ENCODE peak calls at places on chromosomes 6 and 20, in four cellular contexts. L is HepG2, W is SK-N-SH, D is GM12878. X is an unnamed sample.

GRCh38 chr6:151141685-151142084 is 98.1 kb upstream of the AKAP12 start:
- DNase-seq in L (peak), W (no peak), D (no peak), X (no peak)

GRCh38 chr6:156719395-156719719 is 57.8 kb upstream of the ARID1B start:
- DNase-seq in L (no peak), W (no peak), D (no peak), X (no peak)

GRCh38 chr20:62198931-62199330 is 16.1 kb downstream of the MTG2 start:
- DNase-seq in L (no peak), W (no peak), D (no peak), X (peak)

GRCh38 chr6:138403324-138403800 is 661 bp upstream of the HEBP2 start:
- DNase-seq in L (no peak), W (peak), D (no peak), X (peak)

GRCh38 chr6:155142902-155143609 is 120.8 kb upstream of the CLDN20 start:
- DNase-seq in L (no peak), W (no peak), D (no peak), X (no peak)

GRCh38 chr6:8499540-8499939 is 64.2 kb upstream of the SLC35B3 start:
- DNase-seq in L (peak), W (peak), D (no peak), X (no peak)

GRCh38 chr20:11849976-11850670 is 67.6 kb upstream of the BTBD3 start:
- DNase-seq in L (no peak), W (no peak), D (no peak), X (no peak)

GRCh38 chr6:139536751-139537617 is 162.5 kb upstream of the CITED2 start:
- DNase-seq in L (no peak), W (no peak), D (no peak), X (no peak)

GRCh38 chr20:46308258-46309157 is at the start of gene CDH22:
- DNase-seq in L (peak), W (peak), D (no peak), X (no peak)

GRCh38 chr20:328596-329324 is 3.4 kb downstream of the SOX12 start:
- DNase-seq in L (no peak), W (no peak), D (no peak), X (no peak)

GRCh38 chr20:327946-328563 is 2.7 kb downstream of the SOX12 start:
- DNase-seq in L (no peak), W (no peak), D (no peak), X (no peak)

GRCh38 chr20:325889-326644 is 715 bp downstream of the SOX12 start:
- DNase-seq in L (peak), W (peak), D (no peak), X (peak)

GRCh38 chr20:326645-327031 is 1.3 kb downstream of the SOX12 start:
- DNase-seq in L (no peak), W (no peak), D (no peak), X (no peak)

GRCh38 chr20:327041-327945 is 1.9 kb downstream of the SOX12 start:
- DNase-seq in L (peak), W (peak), D (peak), X (peak)
- H3K27ac ChIP-seq in L (peak), W (peak), D (peak), X (peak)

DNA sequence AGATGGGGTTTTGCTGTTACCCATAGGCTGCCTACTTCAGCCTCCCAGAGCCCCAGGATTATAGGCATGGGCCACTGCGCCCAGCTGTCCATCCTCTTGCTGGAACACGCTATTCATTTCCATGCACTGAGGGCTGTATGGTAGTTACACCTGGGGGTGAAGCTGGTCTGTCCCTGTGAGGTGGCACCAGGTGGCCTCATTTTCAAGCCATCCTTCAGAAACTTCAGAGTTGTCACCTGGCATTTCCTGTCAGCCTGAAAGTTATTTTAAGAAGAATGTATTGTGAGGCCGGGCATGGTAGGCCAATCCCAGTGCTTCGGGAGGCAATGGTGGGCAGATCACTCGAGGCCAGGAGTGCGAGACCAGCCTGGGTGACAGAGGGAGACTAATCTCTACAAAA is 147.6 kb downstream of the DTNBP1 start:
- DNase-seq in L (no peak), W (no peak), D (no peak), X (no peak)
- TF ChIP-seq POLR2AphosphoS5 in L (no peak), W (no peak), D (no peak), X (no peak)

DNA sequence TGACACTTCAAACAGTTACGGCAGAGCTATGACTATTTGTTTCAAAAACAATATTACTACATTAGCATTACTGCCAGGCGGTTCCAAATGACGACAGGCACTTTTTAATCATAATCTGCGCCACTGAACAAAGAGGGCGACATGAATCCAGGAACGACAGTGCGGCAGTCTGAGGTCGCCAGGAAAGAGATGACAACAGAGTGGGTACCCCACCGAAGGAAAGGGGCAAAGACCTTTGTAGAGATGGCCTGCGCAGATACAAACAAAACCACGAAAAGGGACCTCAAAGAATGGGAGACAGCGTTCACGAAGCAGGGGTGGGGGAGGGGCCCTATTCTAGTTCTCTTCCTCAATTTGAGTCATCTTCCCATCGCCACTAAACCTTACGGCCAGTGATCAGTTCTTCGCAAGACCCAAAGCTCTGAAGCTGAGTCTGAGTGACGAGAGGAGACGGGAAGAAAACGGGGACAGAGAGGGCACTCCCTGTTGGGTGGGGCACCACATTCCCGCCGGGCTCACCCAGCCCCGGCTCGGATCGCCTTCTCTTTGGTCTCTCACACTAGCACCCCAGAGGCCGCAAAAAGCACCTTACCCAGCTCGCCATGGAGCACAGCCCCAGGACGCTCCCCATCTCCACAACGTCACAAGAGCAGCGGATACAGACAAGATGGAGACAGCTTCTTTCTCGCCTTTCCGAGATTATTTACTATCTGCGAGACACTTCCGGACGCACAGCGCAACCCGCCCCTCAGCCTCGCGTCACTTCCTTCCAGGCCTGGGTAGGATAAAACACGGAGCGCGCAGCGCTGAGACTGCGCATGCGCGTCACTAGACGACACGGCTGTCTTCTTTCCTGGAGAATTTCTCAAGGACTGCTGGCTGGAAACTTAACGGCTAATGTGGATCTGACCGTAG is at the start of gene SERINC1:
- DNase-seq in L (peak), W (peak), D (peak), X (peak)
- TF ChIP-seq EP300 in L (no peak), W (no peak), D (no peak), X (no peak)

GRCh38 chr20:41222299-41222698 is 85.0 kb downstream of the PLCG1 start:
- DNase-seq in L (no peak), W (no peak), D (no peak), X (no peak)

GRCh38 chr20:41223112-41223511 is 85.8 kb downstream of the PLCG1 start:
- DNase-seq in L (no peak), W (no peak), D (no peak), X (no peak)

GRCh38 chr20:41224281-41224680 is 86.9 kb downstream of the PLCG1 start:
- DNase-seq in L (no peak), W (no peak), D (no peak), X (no peak)

GRCh38 chr20:41221614-41222218 is 84.4 kb downstream of the PLCG1 start:
- DNase-seq in L (no peak), W (no peak), D (no peak), X (no peak)

DNA sequence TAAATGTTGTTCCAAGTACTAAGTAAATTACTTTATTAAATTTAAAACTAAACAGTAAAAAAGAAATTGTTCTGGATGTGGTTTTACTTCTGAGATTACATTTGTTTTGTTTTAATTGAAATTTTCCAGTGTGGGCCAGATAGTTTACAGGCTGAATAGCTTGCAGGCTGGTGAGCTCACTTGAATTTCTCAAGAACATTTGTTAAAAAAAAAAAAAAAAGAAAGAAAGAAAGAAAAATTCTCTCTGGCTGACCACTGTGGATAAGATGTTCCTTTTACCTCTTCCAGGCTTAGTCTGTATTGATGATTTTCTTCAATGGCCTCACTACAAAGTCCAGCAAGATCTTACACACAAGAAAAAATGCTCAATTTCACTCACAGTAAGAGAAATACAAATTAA is 85.4 kb downstream of the PLCG1 start:
- DNase-seq in L (no peak), W (no peak), D (no peak), X (no peak)
- H3K27ac ChIP-seq in L (no peak), W (no peak), D (no peak), X (peak)

GRCh38 chr6:159184559-159184958 is 15.4 kb downstream of the FNDC1 start:
- DNase-seq in L (no peak), W (no peak), D (no peak), X (no peak)
- TF ChIP-seq POLR2AphosphoS5 in L (no peak), W (no peak), D (no peak), X (no peak)

GRCh38 chr20:44832724-44833123 is 22.4 kb upstream of the RIMS4 start:
- DNase-seq in L (no peak), W (no peak), D (no peak), X (no peak)
- TF ChIP-seq EP300 in L (no peak), W (no peak), D (no peak), X (no peak)

GRCh38 chr6:5674723-5675122 is 332.0 kb downstream of the NRN1 start:
- DNase-seq in L (no peak), W (no peak), D (no peak), X (no peak)
- H3K27ac ChIP-seq in L (no peak), W (no peak), D (no peak), X (no peak)